ENCODE peak calls at places on chromosome 2, in six cellular contexts. Z, D, X, B, R and W are unnamed samples. For H3K27me3, the result is how much of the 10 kb centered on the place peaks cover.

GRCh38 chr2:163652741-163653140 is 83.1 kb downstream of the FIGN start:
- DNase-seq in Z (no peak), D (no peak), X (no peak), B (no peak), R (no peak), W (no peak)

GRCh38 chr2:1140389-1141003 is 189.8 kb downstream of the SNTG2 start:
- DNase-seq in Z (peak), D (no peak), X (no peak), B (no peak), R (peak), W (no peak)

GRCh38 chr2:206083602-206084467 is 2.1 kb downstream of the INO80D start:
- DNase-seq in Z (peak), D (no peak), X (no peak), B (no peak), R (peak), W (no peak)

GRCh38 chr2:103132536-103133217 is 370.8 kb downstream of the TMEM182 start:
- DNase-seq in Z (no peak), D (no peak), X (no peak), B (no peak), R (no peak), W (no peak)

GRCh38 chr2:228065686-228066085 is 115.8 kb downstream of the SPHKAP start:
- DNase-seq in Z (no peak), D (no peak), X (no peak), B (no peak), R (no peak), W (no peak)

GRCh38 chr2:216774620-216775019 is 79.3 kb upstream of the IGFBP5 start:
- DNase-seq in Z (no peak), D (no peak), X (peak), B (no peak), R (peak), W (no peak)

GRCh38 chr2:71546777-71547281 is 93.5 kb downstream of the DYSF start:
- DNase-seq in Z (no peak), D (no peak), X (peak), B (no peak), R (no peak), W (peak)

GRCh38 chr2:28616618-28617017 is 120.8 kb downstream of the PLB1 start:
- DNase-seq in Z (no peak), D (no peak), X (no peak), B (no peak), R (no peak), W (no peak)

GRCh38 chr2:131054488-131054887 is 38.8 kb downstream of the FAM168B start:
- DNase-seq in Z (no peak), D (no peak), X (no peak), B (no peak), R (no peak), W (no peak)

GRCh38 chr2:143132360-143132759 is 3.1 kb downstream of the ARHGAP15 start:
- DNase-seq in Z (no peak), D (no peak), X (no peak), B (no peak), R (no peak), W (no peak)

GRCh38 chr2:99354060-99354459 is 16.9 kb downstream of the EIF5B start:
- DNase-seq in Z (no peak), D (no peak), X (no peak), B (no peak), R (no peak), W (no peak)

GRCh38 chr2:6919912-6920905 is 3.0 kb downstream of the RNF144A start:
- DNase-seq in Z (no peak), D (no peak), X (no peak), B (no peak), R (no peak), W (no peak)

GRCh38 chr2:205936446-205936845 is 149.5 kb downstream of the INO80D start:
- DNase-seq in Z (no peak), D (no peak), X (no peak), B (no peak), R (no peak), W (no peak)

GRCh38 chr2:195056001-195056400 is 601.0 kb upstream of the SLC39A10 start:
- DNase-seq in Z (no peak), D (no peak), X (no peak), B (no peak), R (no peak), W (no peak)

GRCh38 chr2:26911911-26912861 is 58.3 kb upstream of the MAPRE3 start:
- DNase-seq in Z (no peak), D (no peak), X (no peak), B (no peak), R (peak), W (peak)

GRCh38 chr2:127161176-127162136 is 54.5 kb upstream of the BIN1 start:
- DNase-seq in Z (peak), D (no peak), X (no peak), B (no peak), R (no peak), W (no peak)

GRCh38 chr2:46749042-46749461 is 166.6 kb downstream of the MCFD2 start:
- DNase-seq in Z (no peak), D (no peak), X (no peak), B (peak), R (no peak), W (no peak)

DNA sequence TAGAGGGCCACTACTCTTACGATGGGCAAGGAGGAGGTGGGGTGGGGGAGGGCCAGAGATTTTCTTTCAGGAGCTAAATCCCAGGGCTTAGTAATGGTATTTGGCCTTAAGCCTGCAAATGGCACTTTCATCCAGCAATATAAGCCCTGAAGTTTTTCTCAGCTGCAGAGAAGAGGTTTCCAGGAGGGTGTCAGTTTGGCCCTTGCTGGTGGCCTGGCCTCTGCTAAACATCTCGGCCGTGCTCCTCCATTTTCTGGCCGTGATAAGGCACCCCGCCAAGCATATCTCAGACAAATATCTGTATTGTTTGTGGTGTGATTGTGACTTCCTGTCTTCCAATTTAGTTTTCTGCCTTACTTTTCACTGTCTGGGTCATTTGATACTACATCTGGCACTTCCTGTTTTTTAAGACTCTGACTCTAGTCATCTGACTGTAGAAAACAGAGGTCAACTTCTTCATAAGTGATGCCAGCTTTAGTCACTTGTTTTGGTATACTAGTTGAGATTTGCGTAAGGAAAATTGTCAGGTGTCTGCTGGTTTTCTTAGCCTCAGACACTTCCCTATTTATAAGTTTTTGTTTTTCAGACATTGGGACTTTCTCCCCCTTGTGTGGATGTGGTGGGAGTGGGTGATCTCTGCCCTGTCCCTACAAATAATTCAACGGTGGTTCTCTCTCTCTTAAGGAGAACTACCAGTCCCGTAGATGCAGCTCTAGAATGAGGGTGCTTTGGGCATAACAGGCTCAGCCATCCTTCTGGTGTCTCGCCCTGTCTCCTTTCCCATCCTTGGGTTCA is 120.8 kb upstream of the CXCR4 start:
- DNase-seq in Z (peak), D (no peak), X (no peak), B (peak), R (no peak), W (no peak)
- H3K27ac ChIP-seq in Z (peak), D (no peak), X (no peak), B (peak), R (no peak), W (peak)

GRCh38 chr2:20834331-20834730 is 11.4 kb upstream of the LDAH start:
- DNase-seq in Z (no peak), D (no peak), X (no peak), B (no peak), R (no peak), W (no peak)
- H3K27me3 ChIP-seq in Z (under half), D (under half), X (under half), B (under half), R (under half), W (under half)

DNA sequence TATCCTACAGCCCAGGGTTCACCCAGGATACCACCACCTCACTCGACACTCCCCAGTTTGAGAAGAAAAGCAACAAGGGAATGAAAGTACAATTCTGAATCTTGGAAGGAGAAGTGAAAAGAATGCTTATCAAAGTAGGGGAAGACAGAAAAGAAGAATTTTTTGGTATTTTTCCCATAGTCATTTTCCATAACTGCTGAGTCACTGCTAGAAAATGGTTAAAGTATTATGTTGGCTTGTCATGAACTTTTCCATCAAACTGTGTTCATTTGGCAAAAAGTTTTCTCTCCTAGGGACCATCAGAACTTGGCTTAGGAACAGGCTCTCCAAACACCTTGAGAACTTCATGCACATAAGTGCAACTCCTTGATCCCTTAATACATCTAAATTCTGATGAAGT is 192.0 kb downstream of the BCL11A start:
- DNase-seq in Z (no peak), D (no peak), X (no peak), B (no peak), R (no peak), W (no peak)
- H3K27ac ChIP-seq in Z (no peak), D (no peak), X (no peak), B (no peak), R (no peak), W (no peak)

GRCh38 chr2:236286866-236287545 is 22.8 kb upstream of the ASB18 start:
- DNase-seq in Z (no peak), D (no peak), X (no peak), B (no peak), R (no peak), W (no peak)
- H3K27me3 ChIP-seq in Z (under half), D (under half), X (under half), B (under half), R (under half), W (under half)

GRCh38 chr2:241637233-241638062 is at the start of gene ATG4B:
- DNase-seq in Z (peak), D (peak), X (peak), B (peak), R (peak), W (peak)

GRCh38 chr2:241638063-241638660 is 669 bp downstream of the ATG4B start:
- DNase-seq in Z (no peak), D (no peak), X (no peak), B (no peak), R (no peak), W (no peak)

GRCh38 chr2:241635756-241636155 is 1.2 kb downstream of the THAP4 start:
- DNase-seq in Z (no peak), D (no peak), X (no peak), B (no peak), R (no peak), W (no peak)

GRCh38 chr2:241636983-241637232 is at the start of gene THAP4:
- DNase-seq in Z (no peak), D (no peak), X (peak), B (peak), R (peak), W (no peak)

DNA sequence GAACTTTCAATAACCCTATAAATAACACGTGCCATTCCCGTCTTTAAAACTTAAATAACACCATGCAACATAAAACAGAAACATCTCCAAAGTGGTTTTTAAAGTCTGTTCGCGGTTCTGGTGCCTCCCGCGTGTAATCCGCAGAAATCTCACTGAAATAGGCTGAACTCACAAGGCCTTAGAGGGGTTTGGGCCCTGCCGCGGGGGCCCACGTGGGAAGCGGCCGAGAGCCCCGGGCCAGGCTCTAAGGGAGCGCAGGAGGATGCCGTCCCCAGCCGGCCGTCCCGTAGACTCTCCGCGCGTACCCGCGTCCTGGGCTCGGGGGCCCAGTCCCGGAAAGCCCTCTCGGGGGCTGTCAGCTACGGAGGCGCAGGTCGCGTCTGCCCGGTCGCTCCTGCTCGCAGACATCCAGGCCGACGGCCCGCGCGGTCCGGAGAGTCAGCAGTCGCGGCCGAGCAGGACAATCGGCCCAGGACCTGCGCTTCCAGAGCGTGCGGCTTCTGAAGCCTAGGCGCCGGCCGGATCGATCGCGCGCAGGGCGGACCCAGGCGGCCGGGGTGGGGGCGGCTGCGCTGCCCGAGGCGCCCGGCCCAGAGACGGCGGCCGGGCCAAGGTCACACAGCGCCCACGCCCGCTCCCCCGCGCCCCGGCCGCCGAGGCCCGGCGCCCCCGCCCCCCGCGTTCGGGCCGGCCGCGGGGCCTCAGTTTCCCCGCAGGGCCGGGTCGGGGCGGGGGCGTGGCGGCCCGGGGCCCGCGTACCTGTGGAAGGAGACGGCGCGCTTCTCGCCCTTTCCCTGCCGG is 576 bp downstream of the THAP4 start:
- DNase-seq in Z (peak), D (peak), X (peak), B (peak), R (peak), W (no peak)
- H3K27ac ChIP-seq in Z (peak), D (peak), X (peak), B (peak), R (peak), W (peak)